ENCODE peak calls at places on chromosome 6, in five cellular contexts. G, F, D, I and R are unnamed samples.

GRCh38 chr6:69780585-69781178 is 16.1 kb downstream of the LMBRD1 start:
- DNase-seq in G (no peak), F (no peak), D (no peak), I (peak), R (no peak)

GRCh38 chr6:153065222-153065621 is 62.7 kb upstream of the MTRF1L start:
- DNase-seq in G (no peak), F (no peak), D (no peak), I (no peak), R (no peak)

GRCh38 chr6:148999921-149000589 is 253.2 kb downstream of the UST start:
- DNase-seq in G (no peak), F (no peak), D (no peak), I (peak), R (no peak)

GRCh38 chr6:112234596-112234995 is 19.8 kb downstream of the LAMA4 start:
- DNase-seq in G (no peak), F (no peak), D (no peak), I (no peak), R (no peak)

GRCh38 chr6:110357696-110358535 is at the start of gene METTL24:
- DNase-seq in G (peak), F (peak), D (no peak), I (no peak), R (no peak)

GRCh38 chr6:136923116-136923953 is 1.2 kb downstream of the SLC35D3 start:
- DNase-seq in G (peak), F (no peak), D (no peak), I (no peak), R (no peak)

GRCh38 chr6:117188627-117189201 is 76.6 kb upstream of the VGLL2 start:
- DNase-seq in G (no peak), F (no peak), D (no peak), I (peak), R (no peak)

GRCh38 chr6:41257369-41258195 is 28.9 kb downstream of the TREM1 start:
- DNase-seq in G (no peak), F (no peak), D (no peak), I (no peak), R (no peak)

GRCh38 chr6:112863753-112864152 is 516.6 kb downstream of the RFPL4B start:
- DNase-seq in G (no peak), F (no peak), D (no peak), I (no peak), R (no peak)

GRCh38 chr6:81752084-81752968 is at the start of gene TENT5A:
- DNase-seq in G (peak), F (peak), D (peak), I (peak), R (peak)

GRCh38 chr6:37691904-37692806 is 5.5 kb downstream of the MDGA1 start:
- DNase-seq in G (peak), F (peak), D (peak), I (peak), R (peak)

GRCh38 chr6:84769247-84769646 is 4.8 kb upstream of the TBX18 start:
- DNase-seq in G (no peak), F (no peak), D (no peak), I (peak), R (no peak)

GRCh38 chr6:15184441-15184861 is 61.4 kb upstream of the JARID2 start:
- DNase-seq in G (no peak), F (no peak), D (no peak), I (no peak), R (no peak)

GRCh38 chr6:7390218-7390878 is 740 bp downstream of the RIOK1 start:
- DNase-seq in G (peak), F (no peak), D (no peak), I (no peak), R (no peak)

GRCh38 chr6:43328528-43328927 is 19.9 kb upstream of the CRIP3 start:
- DNase-seq in G (no peak), F (no peak), D (no peak), I (no peak), R (no peak)